ENCODE peak calls at places on chromosome 10, in four cellular contexts. One of them, this sample, is unnamed.

GRCh38 chr10:85978566-85979358 is 387.8 kb downstream of the GRID1 start:
- DNase-seq in globus pallidus: no peak
- DNase-seq in OCI-LY7: no peak
- DNase-seq in PC-3: no peak
- DNase-seq in this sample: peak

GRCh38 chr10:44860811-44861751 is 50.1 kb upstream of the TMEM72 start:
- DNase-seq in PC-3: peak
- DNase-seq in OCI-LY7: no peak
- DNase-seq in globus pallidus: no peak
- DNase-seq in this sample: no peak

GRCh38 chr10:50362547-50363125 is 111.3 kb upstream of the ASAH2 start:
- DNase-seq in globus pallidus: no peak
- DNase-seq in PC-3: peak
- DNase-seq in OCI-LY7: peak
- DNase-seq in this sample: no peak

GRCh38 chr10:5976689-5977470 is 463 bp downstream of the IL15RA start:
- DNase-seq in OCI-LY7: peak
- DNase-seq in globus pallidus: peak
- DNase-seq in PC-3: peak
- DNase-seq in this sample: peak

GRCh38 chr10:93030409-93030808 is 30.2 kb upstream of the CYP26C1 start:
- DNase-seq in OCI-LY7: no peak
- DNase-seq in PC-3: peak
- DNase-seq in globus pallidus: no peak
- DNase-seq in this sample: no peak

GRCh38 chr10:44662002-44662401 is 249.1 kb upstream of the TMEM72 start:
- DNase-seq in globus pallidus: no peak
- DNase-seq in PC-3: no peak
- DNase-seq in OCI-LY7: no peak
- DNase-seq in this sample: no peak

GRCh38 chr10:103613616-103614015 is 120.1 kb downstream of the NEURL1 start:
- DNase-seq in PC-3: no peak
- DNase-seq in OCI-LY7: no peak
- DNase-seq in globus pallidus: no peak
- DNase-seq in this sample: no peak

GRCh38 chr10:49502358-49502757 is 36.6 kb downstream of the ERCC6 start:
- DNase-seq in PC-3: no peak
- DNase-seq in globus pallidus: no peak
- DNase-seq in OCI-LY7: no peak
- DNase-seq in this sample: no peak

GRCh38 chr10:24825551-24825950 is 101.9 kb upstream of the ARHGAP21 start:
- DNase-seq in globus pallidus: no peak
- DNase-seq in PC-3: no peak
- DNase-seq in OCI-LY7: no peak
- DNase-seq in this sample: no peak

GRCh38 chr10:23197416-23197861 is 5.3 kb downstream of the PTF1A start:
- DNase-seq in globus pallidus: no peak
- DNase-seq in OCI-LY7: no peak
- DNase-seq in PC-3: no peak
- DNase-seq in this sample: peak

GRCh38 chr10:74585231-74586087 is 240.9 kb upstream of the KAT6B start:
- DNase-seq in globus pallidus: no peak
- DNase-seq in OCI-LY7: peak
- DNase-seq in PC-3: no peak
- DNase-seq in this sample: no peak

GRCh38 chr10:91311601-91312000 is 91.1 kb downstream of the PCGF5 start:
- DNase-seq in OCI-LY7: no peak
- DNase-seq in globus pallidus: no peak
- DNase-seq in PC-3: no peak
- DNase-seq in this sample: no peak

GRCh38 chr10:49033939-49034338 is 81.4 kb downstream of the VSTM4 start:
- DNase-seq in OCI-LY7: no peak
- DNase-seq in globus pallidus: no peak
- DNase-seq in PC-3: no peak
- DNase-seq in this sample: no peak

GRCh38 chr10:77036993-77037734 is 600.4 kb downstream of the KCNMA1 start:
- DNase-seq in globus pallidus: no peak
- DNase-seq in PC-3: peak
- DNase-seq in OCI-LY7: peak
- DNase-seq in this sample: no peak

GRCh38 chr10:90859321-90859751 is 1.5 kb upstream of the HTR7 start:
- DNase-seq in globus pallidus: no peak
- DNase-seq in OCI-LY7: no peak
- DNase-seq in PC-3: peak
- DNase-seq in this sample: no peak

GRCh38 chr10:104328916-104329710 is 9.2 kb downstream of the ITPRIP start:
- DNase-seq in OCI-LY7: peak
- DNase-seq in PC-3: peak
- DNase-seq in globus pallidus: peak
- DNase-seq in this sample: no peak

GRCh38 chr10:130873636-130874035 is 437.9 kb downstream of the TCERG1L start:
- DNase-seq in PC-3: no peak
- DNase-seq in globus pallidus: no peak
- DNase-seq in OCI-LY7: no peak
- DNase-seq in this sample: no peak